ENCODE peak calls at places on chromosomes 7 and 10, in four cellular contexts. One of them, this sample, is unnamed.

GRCh38 chr7:150587551-150587950 is 20.4 kb downstream of the GIMAP4 start:
- DNase-seq in CD8-positive, alpha-beta T cell: no peak
- DNase-seq in GDM1: no peak
- DNase-seq in foreskin melanocyte: no peak
- DNase-seq in this sample: no peak

GRCh38 chr10:44765299-44765698 is 145.8 kb upstream of the TMEM72 start:
- DNase-seq in CD8-positive, alpha-beta T cell: no peak
- DNase-seq in GDM1: no peak
- DNase-seq in foreskin melanocyte: no peak
- DNase-seq in this sample: no peak

GRCh38 chr10:15167411-15168295 is 840 bp downstream of the NMT2 start:
- DNase-seq in CD8-positive, alpha-beta T cell: peak
- DNase-seq in GDM1: no peak
- DNase-seq in foreskin melanocyte: no peak
- DNase-seq in this sample: peak

GRCh38 chr7:40133561-40134427 is 628 bp downstream of the MPLKIP start:
- DNase-seq in CD8-positive, alpha-beta T cell: no peak
- DNase-seq in GDM1: no peak
- DNase-seq in foreskin melanocyte: peak
- DNase-seq in this sample: no peak

GRCh38 chr10:114917927-114918672 is 19.9 kb upstream of the TRUB1 start:
- DNase-seq in CD8-positive, alpha-beta T cell: no peak
- DNase-seq in GDM1: no peak
- DNase-seq in foreskin melanocyte: no peak
- DNase-seq in this sample: no peak

GRCh38 chr10:102003541-102003940 is 52.4 kb downstream of the ARMH3 start:
- DNase-seq in CD8-positive, alpha-beta T cell: no peak
- DNase-seq in GDM1: no peak
- DNase-seq in foreskin melanocyte: peak
- DNase-seq in this sample: no peak

GRCh38 chr10:95254629-95255028 is 36.2 kb downstream of the PDLIM1 start:
- DNase-seq in CD8-positive, alpha-beta T cell: no peak
- DNase-seq in GDM1: no peak
- DNase-seq in foreskin melanocyte: no peak
- DNase-seq in this sample: no peak

GRCh38 chr7:44439933-44440332 is 50.5 kb downstream of the NUDCD3 start:
- DNase-seq in CD8-positive, alpha-beta T cell: no peak
- DNase-seq in GDM1: no peak
- DNase-seq in foreskin melanocyte: no peak
- DNase-seq in this sample: no peak

GRCh38 chr7:86814980-86815379 is 171.3 kb downstream of the GRM3 start:
- DNase-seq in CD8-positive, alpha-beta T cell: no peak
- DNase-seq in GDM1: no peak
- DNase-seq in foreskin melanocyte: peak
- DNase-seq in this sample: no peak

GRCh38 chr10:102599565-102600327 is 44.5 kb upstream of the TRIM8 start:
- DNase-seq in CD8-positive, alpha-beta T cell: no peak
- DNase-seq in GDM1: peak
- DNase-seq in foreskin melanocyte: no peak
- DNase-seq in this sample: no peak